ENCODE peak calls at places on chromosomes 6 and 20, in seven cellular contexts. G is IMR-90; E is SJSA1; O is CD8-positive, alpha-beta memory T cell; Y is osteoblast; F is Peyer's patch; P is GM23338. Q is an unnamed sample.

GRCh38 chr6:132132911-132133639 is 181.9 kb upstream of the CCN2 start:
- DNase-seq in G (peak; percentile 85), E (peak; percentile 42), O (no peak), Y (no peak), F (no peak), P (peak; percentile 15), Q (no peak)

GRCh38 chr6:41966961-41967311 is 25.3 kb upstream of the CCND3 start:
- DNase-seq in G (peak; percentile 58), E (peak; percentile 93), O (no peak), Y (no peak), F (no peak), P (peak; percentile 88), Q (peak; percentile 60)

GRCh38 chr20:44460795-44461141 is 14.9 kb upstream of the TTPAL start:
- DNase-seq in G (peak; percentile 23), E (peak; percentile 25), O (peak; percentile 20), Y (no peak), F (no peak), P (peak; percentile 49), Q (no peak)

GRCh38 chr6:71288228-71289038 is at the start of gene OGFRL1:
- DNase-seq in G (peak; percentile 53), E (peak; percentile 92), O (peak; percentile 73), Y (peak; percentile 99), F (peak; percentile 93), P (peak; percentile 72), Q (peak; percentile 89)

GRCh38 chr6:115582386-115582785 is 478.3 kb downstream of the FRK start:
- DNase-seq in G (no peak), E (no peak), O (no peak), Y (no peak), F (no peak), P (no peak), Q (no peak)

GRCh38 chr20:51579137-51579536 is 36.6 kb upstream of the NFATC2 start:
- DNase-seq in G (peak; percentile 58), E (no peak), O (no peak), Y (peak; percentile 93), F (no peak), P (no peak), Q (no peak)

GRCh38 chr6:54998576-54998975 is 152.0 kb downstream of the FAM83B start:
- DNase-seq in G (no peak), E (no peak), O (no peak), Y (no peak), F (no peak), P (no peak), Q (no peak)

GRCh38 chr6:129558248-129558647 is 151.7 kb downstream of the ARHGAP18 start:
- DNase-seq in G (no peak), E (no peak), O (no peak), Y (no peak), F (no peak), P (no peak), Q (no peak)

GRCh38 chr6:148423601-148424270 is 81.1 kb downstream of the SASH1 start:
- DNase-seq in G (peak; percentile 17), E (no peak), O (no peak), Y (no peak), F (no peak), P (no peak), Q (no peak)

GRCh38 chr20:51404297-51405060 is 138.0 kb downstream of the NFATC2 start:
- DNase-seq in G (no peak), E (no peak), O (peak; percentile 44), Y (no peak), F (peak; percentile 94), P (no peak), Q (no peak)

GRCh38 chr20:36340593-36340990 is 34.5 kb downstream of the DLGAP4 start:
- DNase-seq in G (no peak), E (no peak), O (no peak), Y (no peak), F (no peak), P (no peak), Q (no peak)

GRCh38 chr6:129708496-129709216 is 1.3 kb downstream of the ARHGAP18 start:
- DNase-seq in G (no peak), E (no peak), O (no peak), Y (no peak), F (no peak), P (no peak), Q (no peak)

GRCh38 chr6:157230971-157231370 is 92.3 kb downstream of the TMEM242 start:
- DNase-seq in G (no peak), E (no peak), O (no peak), Y (peak; percentile 25), F (peak; percentile 29), P (no peak), Q (no peak)

GRCh38 chr6:159973951-159974350 is 5.1 kb downstream of the IGF2R start:
- DNase-seq in G (peak; percentile 89), E (no peak), O (no peak), Y (no peak), F (no peak), P (no peak), Q (no peak)

GRCh38 chr6:150599199-150600002 is at the start of gene PLEKHG1:
- DNase-seq in G (no peak), E (peak; percentile 8), O (peak; percentile 27), Y (peak; percentile 90), F (peak; percentile 92), P (peak; percentile 86), Q (peak; percentile 92)

GRCh38 chr6:154937306-154938244 is 57.5 kb upstream of the TIAM2 start:
- DNase-seq in G (peak; percentile 77), E (peak; percentile 68), O (no peak), Y (peak; percentile 77), F (peak; percentile 21), P (peak; percentile 50), Q (peak; percentile 66)

GRCh38 chr6:28724395-28724794 is 198.7 kb downstream of the GPX5 start:
- DNase-seq in G (no peak), E (no peak), O (no peak), Y (no peak), F (no peak), P (no peak), Q (no peak)

GRCh38 chr6:30724906-30725667 is 4.9 kb downstream of the TUBB start:
- DNase-seq in G (peak; percentile 16), E (peak; percentile 43), O (no peak), Y (peak; percentile 80), F (no peak), P (no peak), Q (no peak)

GRCh38 chr20:46399401-46399800 is 7.0 kb downstream of the ELMO2 start:
- DNase-seq in G (no peak), E (no peak), O (no peak), Y (no peak), F (no peak), P (no peak), Q (no peak)
- H3K4me3 ChIP-seq in G (no peak overlapping the region), E (no peak overlapping the region), O (peak overlapping the region; percentile 5), Y (no peak overlapping the region), F (no peak overlapping the region), P (no peak overlapping the region), Q (no peak overlapping the region)

GRCh38 chr20:22322513-22322912 is 261.9 kb downstream of the FOXA2 start:
- DNase-seq in G (no peak), E (no peak), O (no peak), Y (no peak), F (no peak), P (no peak), Q (no peak)

GRCh38 chr20:22321191-22321590 is 263.2 kb downstream of the FOXA2 start:
- DNase-seq in G (no peak), E (no peak), O (no peak), Y (no peak), F (no peak), P (no peak), Q (no peak)

GRCh38 chr20:22315771-22316170 is 268.6 kb downstream of the FOXA2 start:
- DNase-seq in G (no peak), E (no peak), O (no peak), Y (no peak), F (no peak), P (no peak), Q (no peak)

DNA sequence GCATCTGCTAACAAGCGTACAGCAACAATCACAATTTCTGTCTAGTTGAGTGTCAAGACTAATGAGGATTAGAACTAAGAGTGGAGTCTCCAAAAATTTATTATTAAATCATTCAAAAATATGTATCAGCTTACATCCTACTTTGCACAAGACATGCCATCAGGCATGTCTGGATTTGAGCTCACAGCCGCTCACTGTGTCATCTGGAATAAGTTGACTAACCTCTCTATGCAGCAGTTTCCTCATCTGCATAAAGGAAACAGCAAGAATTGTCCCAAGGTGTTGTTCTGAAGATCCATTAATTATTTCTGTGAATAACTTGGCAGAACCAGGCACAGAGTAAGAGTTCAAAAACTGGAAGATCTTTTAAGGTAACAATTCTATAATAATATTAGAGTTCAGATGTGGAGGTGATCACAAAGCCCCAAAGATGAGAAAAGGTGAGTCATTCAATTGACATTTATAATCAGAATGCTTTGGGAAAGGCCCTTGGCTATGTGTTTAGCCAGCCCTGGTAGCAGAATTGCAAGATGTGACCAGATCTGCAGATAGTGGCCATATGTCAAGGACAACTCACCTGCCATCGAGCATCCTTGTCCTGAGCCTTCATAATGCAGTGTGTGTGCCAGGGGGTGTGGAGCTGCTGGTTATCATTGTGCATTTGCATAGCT is 264.0 kb downstream of the FOXA2 start:
- DNase-seq in G (no peak), E (no peak), O (no peak), Y (no peak), F (no peak), P (no peak), Q (no peak)
- H3K36me3 ChIP-seq in G (no peaks in the 10 kb centered on the region), E (no peaks in the 10 kb centered on the region), O (no peaks in the 10 kb centered on the region), Y (no peaks in the 10 kb centered on the region), F (no peaks in the 10 kb centered on the region), P (no peaks in the 10 kb centered on the region), Q (no peaks in the 10 kb centered on the region)

DNA sequence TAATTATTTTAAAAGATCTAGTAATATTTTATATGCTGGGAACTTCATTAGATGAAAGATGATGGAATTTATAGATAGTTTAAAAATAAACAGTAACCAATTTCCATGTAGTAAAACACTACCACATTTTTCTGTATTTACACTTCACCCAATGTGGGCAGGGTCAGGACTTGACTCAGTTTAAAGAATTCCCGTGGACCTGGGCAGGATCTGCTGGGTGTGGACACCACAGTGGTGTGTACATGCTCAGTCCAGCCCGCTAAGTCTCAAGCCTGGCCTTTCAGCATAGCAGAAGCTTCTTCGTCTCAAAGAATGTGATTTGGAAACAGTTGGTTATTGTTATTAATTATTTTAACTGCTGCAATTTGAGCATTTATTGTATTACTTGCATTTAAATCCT is 364.2 kb downstream of the SYNE1 start:
- DNase-seq in G (peak; percentile 30), E (no peak), O (no peak), Y (peak; percentile 71), F (no peak), P (no peak), Q (no peak)
- H3K27me3 ChIP-seq in G (no peaks in the 10 kb centered on the region), E (no peaks in the 10 kb centered on the region), O (no peaks in the 10 kb centered on the region), Y (no peaks in the 10 kb centered on the region), F (no peaks in the 10 kb centered on the region), P (no peaks in the 10 kb centered on the region), Q (no peaks in the 10 kb centered on the region)

DNA sequence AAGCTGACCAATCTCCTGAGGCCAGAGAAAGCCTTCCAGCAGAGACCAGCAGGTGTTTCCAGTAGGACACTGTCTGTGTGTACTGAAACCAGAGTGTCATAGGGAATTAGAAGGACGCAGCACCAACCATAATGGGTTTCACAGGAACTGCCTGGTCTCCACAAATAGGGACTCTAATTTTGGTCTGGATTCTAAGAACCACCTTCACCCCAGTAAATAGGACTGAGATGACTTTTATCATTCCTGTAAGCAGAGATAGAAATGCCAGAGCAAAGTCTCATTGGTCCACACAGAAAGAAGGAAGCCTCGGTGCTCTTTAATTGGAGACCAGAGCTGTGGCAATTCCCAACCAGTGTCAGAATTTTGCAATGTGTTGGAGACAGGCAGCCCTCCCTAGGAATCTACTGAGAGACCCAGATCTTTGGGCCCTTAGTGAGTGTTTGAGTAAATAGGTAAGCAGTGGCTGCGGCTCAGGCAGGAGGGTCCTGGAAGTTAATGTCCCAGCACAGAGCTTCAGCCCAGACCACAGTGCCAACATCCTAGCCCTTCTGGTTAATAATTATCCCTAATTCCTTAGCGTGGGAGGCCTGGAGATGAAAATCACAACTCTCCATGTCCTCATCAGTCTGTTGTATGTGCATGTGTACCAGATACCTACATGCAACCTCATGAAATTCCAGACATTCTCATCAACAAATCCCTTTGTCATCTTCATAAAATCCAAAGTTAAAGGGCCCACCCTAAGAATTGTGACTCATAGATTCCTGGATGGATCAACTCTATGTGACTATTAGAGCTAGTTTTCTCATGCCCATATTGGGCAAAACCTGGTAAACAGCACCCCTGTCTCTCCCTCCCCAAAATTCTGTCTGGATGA is 81.2 kb downstream of the UNC5CL start:
- DNase-seq in G (peak; percentile 72), E (peak; percentile 90), O (no peak), Y (peak; percentile 84), F (no peak), P (no peak), Q (no peak)
- H3K4me3 ChIP-seq in G (no peak overlapping the region), E (no peak overlapping the region), O (no peak overlapping the region), Y (no peak overlapping the region), F (no peak overlapping the region), P (no peak overlapping the region), Q (no peak overlapping the region)